ENCODE peak calls at places on chromosomes 13 and 19, in ten cellular contexts. A is CD8-positive, alpha-beta T cell; Y is cardiac muscle cell; N is colonic mucosa; I is spleen; M is SK-N-SH; D is uterus; J is tibial artery; U is dorsolateral prefrontal cortex; P is stomach. E is an unnamed sample.

GRCh38 chr13:107348931-107349330 is 781.0 kb upstream of the ARGLU1 start:
- DNase-seq in A (no peak), Y (peak; percentile 52), N (no peak), I (no peak), M (peak; percentile 24), D (no peak), J (no peak), U (no peak), P (no peak), E (peak; percentile 49)

GRCh38 chr13:21849323-21849722 is 178.4 kb downstream of the FGF9 start:
- DNase-seq in A (no peak), Y (peak; percentile 6), N (no peak), I (no peak), M (peak; percentile 26), D (no peak), J (no peak), U (no peak), P (no peak), E (peak; percentile 0)

GRCh38 chr19:49439841-49440240 is 1.5 kb downstream of the SLC17A7 start:
- DNase-seq in A (no peak), Y (no peak), N (no peak), I (no peak), M (no peak), D (no peak), J (no peak), U (no peak), P (no peak), E (no peak)

GRCh38 chr19:34135401-34135800 is 36.9 kb upstream of the LSM14A start:
- DNase-seq in A (no peak), Y (no peak), N (no peak), I (no peak), M (no peak), D (no peak), J (no peak), U (no peak), P (no peak), E (no peak)

GRCh38 chr13:19153782-19154450 is 27.7 kb downstream of the TUBA3C start:
- DNase-seq in A (no peak), Y (no peak), N (no peak), I (no peak), M (peak; percentile 50), D (no peak), J (no peak), U (no peak), P (no peak), E (no peak)

GRCh38 chr19:47891923-47892666 is 6.0 kb upstream of the SULT2A1 start:
- DNase-seq in A (no peak), Y (peak; percentile 81), N (no peak), I (peak; percentile 41), M (no peak), D (no peak), J (no peak), U (no peak), P (peak; percentile 41), E (peak; percentile 43)

GRCh38 chr19:35021016-35021415 is 9.3 kb upstream of the SCN1B start:
- DNase-seq in A (no peak), Y (no peak), N (no peak), I (no peak), M (no peak), D (no peak), J (no peak), U (no peak), P (no peak), E (no peak)

GRCh38 chr19:43997631-43998290 is 5.0 kb upstream of the ZNF230 start:
- DNase-seq in A (no peak), Y (peak; percentile 31), N (no peak), I (no peak), M (no peak), D (no peak), J (no peak), U (no peak), P (no peak), E (no peak)

GRCh38 chr13:86572115-86572514 is 772.9 kb upstream of the SLITRK6 start:
- DNase-seq in A (no peak), Y (peak; percentile 42), N (no peak), I (no peak), M (no peak), D (no peak), J (no peak), U (no peak), P (no peak), E (peak; percentile 45)

GRCh38 chr13:34817246-34817645 is 124.8 kb upstream of the NBEA start:
- DNase-seq in A (no peak), Y (no peak), N (no peak), I (no peak), M (no peak), D (no peak), J (no peak), U (no peak), P (no peak), E (no peak)

GRCh38 chr19:28710278-28710677 is 502.7 kb downstream of the UQCRFS1 start:
- DNase-seq in A (no peak), Y (peak; percentile 82), N (no peak), I (no peak), M (peak; percentile 24), D (no peak), J (no peak), U (no peak), P (no peak), E (peak; percentile 86)

GRCh38 chr13:108437496-108437895 is 168.0 kb downstream of the TNFSF13B start:
- DNase-seq in A (no peak), Y (no peak), N (no peak), I (no peak), M (no peak), D (no peak), J (no peak), U (no peak), P (no peak), E (peak; percentile 39)

GRCh38 chr19:4930664-4931063 is 21.4 kb downstream of the UHRF1 start:
- DNase-seq in A (no peak), Y (no peak), N (no peak), I (no peak), M (no peak), D (peak; percentile 53), J (no peak), U (peak; percentile 71), P (no peak), E (no peak)

GRCh38 chr19:19747357-19748220 is 14.7 kb upstream of the ZNF14 start:
- DNase-seq in A (no peak), Y (no peak), N (no peak), I (peak; percentile 54), M (no peak), D (no peak), J (no peak), U (peak; percentile 27), P (peak; percentile 20), E (no peak)

GRCh38 chr19:11480927-11481776 is at the start of gene ELAVL3:
- DNase-seq in A (no peak), Y (no peak), N (no peak), I (no peak), M (peak; percentile 91), D (no peak), J (no peak), U (peak; percentile 87), P (no peak), E (no peak)
- TF ChIP-seq CTCF in A (no peak), Y (no peak), N (no peak), I (no peak), M (no peak), D (no peak), J (no peak), U (peak; percentile 52), P (no peak), E (no peak)

GRCh38 chr13:53507741-53508140 is 479.1 kb downstream of the OLFM4 start:
- DNase-seq in A (no peak), Y (no peak), N (no peak), I (no peak), M (no peak), D (no peak), J (no peak), U (no peak), P (no peak), E (no peak)

DNA sequence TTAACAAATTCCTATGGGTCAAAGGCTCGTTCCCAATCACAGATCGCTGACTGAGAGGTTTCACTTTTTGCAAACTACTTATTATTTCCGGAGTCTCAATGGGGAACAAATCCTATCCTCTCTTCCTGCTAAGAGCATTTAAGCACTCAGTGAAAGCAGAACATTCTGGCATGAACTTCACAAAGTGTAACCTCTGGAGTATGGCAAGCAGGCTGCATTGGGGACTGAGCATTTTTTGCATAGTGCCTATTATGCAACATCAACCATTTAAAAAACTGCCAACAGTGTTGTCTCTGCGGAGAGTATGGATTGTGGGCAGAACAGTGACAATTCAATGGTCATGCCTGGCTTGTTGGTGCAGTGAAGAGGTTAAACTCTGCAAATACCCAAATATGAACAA is 484.6 kb downstream of the OLFM4 start:
- DNase-seq in A (no peak), Y (no peak), N (no peak), I (no peak), M (no peak), D (no peak), J (no peak), U (no peak), P (no peak), E (no peak)
- H3K4me3 ChIP-seq in A (no peak overlapping the region), Y (no peak overlapping the region), N (no peak overlapping the region), I (no peak overlapping the region), M (no peak overlapping the region), D (no peak overlapping the region), J (no peak overlapping the region), U (peak overlapping the region; percentile 13), P (no peak overlapping the region), E (no peak overlapping the region)

GRCh38 chr19:53431399-53432087 is at the start of gene ZNF761:
- DNase-seq in A (peak; percentile 97), Y (peak; percentile 93), N (peak; percentile 99), I (peak; percentile 99), M (peak; percentile 94), D (peak; percentile 97), J (peak; percentile 91), U (peak; percentile 96), P (peak; percentile 99), E (peak; percentile 92)
- TF ChIP-seq CTCF in A (peak; percentile 47), Y (peak; percentile 42), N (no peak), I (peak; percentile 79), M (peak; percentile 38), D (peak; percentile 20), J (peak; percentile 56), U (peak; percentile 51), P (no peak), E (peak; percentile 54)

GRCh38 chr19:29944415-29945012 is 2.5 kb downstream of the URI1 start:
- DNase-seq in A (no peak), Y (no peak), N (no peak), I (no peak), M (no peak), D (no peak), J (no peak), U (no peak), P (no peak), E (no peak)

GRCh38 chr19:29945017-29945416 is 3.0 kb downstream of the URI1 start:
- DNase-seq in A (no peak), Y (no peak), N (no peak), I (no peak), M (no peak), D (no peak), J (no peak), U (no peak), P (no peak), E (no peak)

GRCh38 chr19:29942404-29943261 is 594 bp downstream of the URI1 start:
- DNase-seq in A (peak; percentile 60), Y (peak; percentile 52), N (peak; percentile 67), I (peak; percentile 95), M (peak; percentile 89), D (peak; percentile 48), J (peak; percentile 53), U (peak; percentile 49), P (peak; percentile 71), E (no peak)

GRCh38 chr19:29941828-29942403 is at the start of gene URI1:
- DNase-seq in A (peak; percentile 91), Y (peak; percentile 90), N (peak; percentile 96), I (peak; percentile 98), M (peak; percentile 97), D (peak; percentile 94), J (peak; percentile 84), U (peak; percentile 94), P (peak; percentile 93), E (peak; percentile 84)

GRCh38 chr19:29943615-29944014 is 1.6 kb downstream of the URI1 start:
- DNase-seq in A (no peak), Y (no peak), N (no peak), I (no peak), M (no peak), D (no peak), J (no peak), U (no peak), P (no peak), E (no peak)
- H3K4me3 ChIP-seq in A (no peak overlapping the region), Y (peak overlapping the region; percentile 93), N (peak overlapping the region; percentile 86), I (no peak overlapping the region), M (peak overlapping the region; percentile 93), D (peak overlapping the region; percentile 89), J (peak overlapping the region; percentile 81), U (peak overlapping the region; percentile 73), P (peak overlapping the region; percentile 94), E (peak overlapping the region; percentile 75)